ENCODE peak calls at places on chromosomes 16 and 17, in nine cellular contexts. T is CD8-positive, alpha-beta memory T cell; B is tibial artery; P is fibroblast of lung; V is mesenchymal stem cell; S is testis; I is trophoblast cell; E is upper lobe of right lung; D is GM23248. Y is an unnamed sample.

GRCh38 chr16:77169650-77170236 is 21.2 kb upstream of the MON1B start:
- DNase-seq in T (no peak), B (no peak), P (peak; percentile 47), V (peak; percentile 44), S (peak; percentile 80), I (peak; percentile 71), E (no peak), D (peak; percentile 41), Y (peak; percentile 42)

GRCh38 chr16:35450648-35451047 is 1991.2 kb downstream of the TP53TG3F start:
- DNase-seq in T (no peak), B (no peak), P (no peak), V (no peak), S (no peak), I (no peak), E (no peak), D (no peak), Y (no peak)

GRCh38 chr16:78775161-78775561 is 675.7 kb downstream of the WWOX start:
- DNase-seq in T (no peak), B (no peak), P (no peak), V (no peak), S (no peak), I (no peak), E (no peak), D (no peak), Y (no peak)

GRCh38 chr17:41392278-41392677 is 5.1 kb downstream of the KRT31 start:
- DNase-seq in T (no peak), B (no peak), P (peak; percentile 55), V (no peak), S (no peak), I (no peak), E (no peak), D (peak; percentile 53), Y (peak; percentile 43)

GRCh38 chr17:44159519-44160210 is 10.8 kb upstream of the ASB16 start:
- DNase-seq in T (peak; percentile 29), B (no peak), P (peak; percentile 35), V (peak; percentile 83), S (no peak), I (no peak), E (no peak), D (no peak), Y (no peak)

GRCh38 chr16:9092963-9093477 is 1.6 kb downstream of the HAPSTR1 start:
- DNase-seq in T (peak; percentile 8), B (peak; percentile 67), P (no peak), V (no peak), S (peak; percentile 28), I (peak; percentile 55), E (peak; percentile 67), D (peak; percentile 48), Y (no peak)

GRCh38 chr17:16187642-16188041 is 27.7 kb downstream of the NCOR1 start:
- DNase-seq in T (no peak), B (no peak), P (no peak), V (no peak), S (no peak), I (no peak), E (no peak), D (no peak), Y (no peak)

GRCh38 chr17:35618628-35619027 is 31.5 kb downstream of the AP2B1 start:
- DNase-seq in T (no peak), B (no peak), P (no peak), V (no peak), S (no peak), I (no peak), E (no peak), D (no peak), Y (no peak)

GRCh38 chr17:10135539-10136257 is 62.7 kb downstream of the GAS7 start:
- DNase-seq in T (no peak), B (no peak), P (peak; percentile 34), V (peak; percentile 90), S (peak; percentile 67), I (peak; percentile 40), E (no peak), D (peak; percentile 91), Y (no peak)

GRCh38 chr17:69012895-69013805 is 47.6 kb downstream of the ABCA9 start:
- DNase-seq in T (no peak), B (no peak), P (peak; percentile 4), V (peak; percentile 34), S (no peak), I (no peak), E (no peak), D (peak; percentile 68), Y (peak; percentile 71)

GRCh38 chr17:33642002-33642401 is 348.9 kb upstream of the ASIC2 start:
- DNase-seq in T (no peak), B (no peak), P (no peak), V (no peak), S (no peak), I (no peak), E (no peak), D (no peak), Y (no peak)

GRCh38 chr17:31649302-31649701 is 209.7 kb downstream of the COPRS start:
- DNase-seq in T (no peak), B (no peak), P (no peak), V (no peak), S (no peak), I (no peak), E (no peak), D (no peak), Y (peak; percentile 21)

DNA sequence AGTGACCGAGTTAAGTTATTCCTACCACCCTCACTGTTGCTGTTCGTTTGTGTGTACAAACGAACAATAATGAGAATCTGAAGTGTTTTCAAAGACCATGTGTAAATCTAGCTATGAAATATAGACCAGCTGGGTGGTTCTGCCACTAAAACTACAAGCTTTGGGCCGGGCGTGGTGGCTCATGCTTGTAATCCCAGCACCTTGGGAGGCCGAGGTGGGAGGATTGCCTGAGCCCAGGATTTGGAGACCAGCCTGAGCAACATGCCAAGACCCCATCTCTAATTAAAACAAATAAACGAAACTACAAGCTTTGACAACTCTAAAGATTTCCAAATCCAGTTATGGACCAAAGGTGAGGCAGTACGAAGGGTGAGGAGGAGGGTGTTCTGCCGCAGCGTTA is 973 bp downstream of the RECQL5 start:
- DNase-seq in T (no peak), B (no peak), P (no peak), V (no peak), S (no peak), I (no peak), E (peak; percentile 35), D (no peak), Y (no peak)
- H3K36me3 ChIP-seq in T (peaks cover 25% of the 10 kb centered on the region), B (peaks cover 53% of the 10 kb centered on the region), P (peaks cover 12% of the 10 kb centered on the region), V (peaks cover 32% of the 10 kb centered on the region), S (no peaks in the 10 kb centered on the region), I (peaks cover 21% of the 10 kb centered on the region), E (peaks cover 46% of the 10 kb centered on the region), D (peaks cover 23% of the 10 kb centered on the region), Y (peaks cover 11% of the 10 kb centered on the region)

GRCh38 chr16:4935231-4935855 is 1.6 kb downstream of the PPL start:
- DNase-seq in T (no peak), B (peak; percentile 98), P (peak; percentile 92), V (no peak), S (peak; percentile 63), I (no peak), E (peak; percentile 94), D (peak; percentile 86), Y (peak; percentile 43)

GRCh38 chr16:4934591-4934990 is 2.4 kb downstream of the PPL start:
- DNase-seq in T (no peak), B (no peak), P (no peak), V (no peak), S (no peak), I (no peak), E (no peak), D (no peak), Y (no peak)

GRCh38 chr16:4933433-4933832 is 3.5 kb downstream of the PPL start:
- DNase-seq in T (no peak), B (no peak), P (no peak), V (no peak), S (no peak), I (no peak), E (no peak), D (no peak), Y (no peak)

GRCh38 chr16:4936181-4936990 is 562 bp downstream of the PPL start:
- DNase-seq in T (no peak), B (peak; percentile 74), P (peak; percentile 32), V (no peak), S (no peak), I (no peak), E (peak; percentile 87), D (peak; percentile 44), Y (no peak)

GRCh38 chr16:4933871-4934395 is 3.0 kb downstream of the PPL start:
- DNase-seq in T (no peak), B (no peak), P (no peak), V (no peak), S (no peak), I (no peak), E (no peak), D (no peak), Y (no peak)
- H3K4me3 ChIP-seq in T (no peak overlapping the region), B (no peak overlapping the region), P (no peak overlapping the region), V (peak overlapping the region; percentile 96), S (no peak overlapping the region), I (no peak overlapping the region), E (no peak overlapping the region), D (no peak overlapping the region), Y (no peak overlapping the region)

DNA sequence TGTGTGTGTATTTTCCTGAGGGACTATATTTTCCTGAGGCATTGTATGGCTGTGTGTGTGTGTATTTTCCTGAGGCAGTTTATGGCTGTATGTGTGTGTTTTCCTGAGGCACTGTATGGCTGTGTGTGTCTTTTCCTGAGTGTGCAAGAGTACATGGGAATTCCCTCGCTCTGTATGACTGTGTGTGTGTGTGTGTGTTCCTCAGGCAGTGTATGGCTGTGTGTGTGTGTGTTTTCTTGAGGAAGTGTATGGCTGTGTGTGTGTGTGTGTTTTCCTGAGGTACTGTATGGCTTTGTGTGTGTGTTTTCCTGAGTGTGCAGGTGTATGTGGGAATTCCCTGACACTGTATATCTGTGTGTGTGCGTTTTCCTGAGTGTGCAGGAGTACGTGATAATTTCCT is 4.1 kb downstream of the ZNF778 start:
- DNase-seq in T (no peak), B (no peak), P (no peak), V (no peak), S (no peak), I (no peak), E (no peak), D (no peak), Y (no peak)
- H3K36me3 ChIP-seq in T (peaks cover 27% of the 10 kb centered on the region), B (peaks cover 61% of the 10 kb centered on the region), P (peaks cover 14% of the 10 kb centered on the region), V (peaks cover 58% of the 10 kb centered on the region), S (no peaks in the 10 kb centered on the region), I (peaks cover 55% of the 10 kb centered on the region), E (peaks cover 49% of the 10 kb centered on the region), D (peaks cover 40% of the 10 kb centered on the region), Y (peaks cover 19% of the 10 kb centered on the region)

GRCh38 chr17:19387921-19388521 is 1.0 kb upstream of the MFAP4 start:
- DNase-seq in T (no peak), B (no peak), P (peak; percentile 91), V (peak; percentile 72), S (no peak), I (peak; percentile 95), E (no peak), D (peak; percentile 95), Y (peak; percentile 23)

GRCh38 chr17:19386974-19387920 is at the start of gene MFAP4:
- DNase-seq in T (no peak), B (peak; percentile 92), P (peak; percentile 97), V (peak; percentile 81), S (peak; percentile 74), I (no peak), E (no peak), D (peak; percentile 93), Y (no peak)

GRCh38 chr17:19384723-19385391 is 2.1 kb downstream of the MFAP4 start:
- DNase-seq in T (no peak), B (peak; percentile 99), P (peak; percentile 99), V (peak; percentile 75), S (peak; percentile 67), I (no peak), E (peak; percentile 79), D (peak; percentile 88), Y (peak; percentile 57)

GRCh38 chr17:19388791-19389190 is 1.8 kb upstream of the MFAP4 start:
- DNase-seq in T (no peak), B (peak; percentile 58), P (no peak), V (no peak), S (peak; percentile 71), I (no peak), E (no peak), D (no peak), Y (peak; percentile 3)

GRCh38 chr17:19386276-19386863 is 620 bp downstream of the MFAP4 start:
- DNase-seq in T (no peak), B (peak; percentile 88), P (peak; percentile 92), V (peak; percentile 94), S (peak; percentile 51), I (peak; percentile 67), E (peak; percentile 83), D (peak; percentile 98), Y (peak; percentile 95)
- H3K4me3 ChIP-seq in T (no peak overlapping the region), B (peak overlapping the region; percentile 44), P (peak overlapping the region; percentile 56), V (peak overlapping the region; percentile 69), S (no peak overlapping the region), I (no peak overlapping the region), E (peak overlapping the region; percentile 44), D (peak overlapping the region; percentile 47), Y (no peak overlapping the region)

Y was measured in bronchial epithelial cell.